ENCODE peak calls at places on chromosomes 4 and X, in five cellular contexts. U, V, G, Y and H are unnamed samples.

GRCh38 chrX:5409106-5409505 is 819.6 kb downstream of the NLGN4X start:
- DNase-seq in Y (no peak), G (no peak), U (no peak), V (no peak), H (no peak)

GRCh38 chrX:114165537-114165936 is 418.3 kb upstream of the HTR2C start:
- DNase-seq in V (no peak), G (no peak), U (no peak), Y (no peak), H (no peak)

GRCh38 chr4:101076032-101076431 is 271.3 kb downstream of the PPP3CA start:
- DNase-seq in U (no peak), V (no peak), Y (no peak), G (no peak), H (no peak)

GRCh38 chrX:3046253-3046909 is 5.1 kb downstream of the ARSF start:
- DNase-seq in G (no peak), Y (no peak), U (no peak), V (no peak), H (no peak)

GRCh38 chr4:78653655-78654054 is 102.1 kb downstream of the ANXA3 start:
- DNase-seq in G (no peak), U (no peak), V (no peak), Y (no peak), H (no peak)

GRCh38 chr4:156746111-156746510 is 225.5 kb downstream of the PDGFC start:
- DNase-seq in G (no peak), U (no peak), V (no peak), Y (no peak), H (no peak)

GRCh38 chr4:52091811-52092210 is 40.7 kb downstream of the SPATA18 start:
- DNase-seq in G (peak), U (no peak), Y (no peak), V (no peak), H (no peak)

GRCh38 chr4:11489449-11490083 is 60.9 kb upstream of the HS3ST1 start:
- DNase-seq in Y (no peak), G (no peak), U (no peak), V (no peak), H (no peak)

GRCh38 chrX:68872171-68872570 is 43.4 kb downstream of the EFNB1 start:
- DNase-seq in G (no peak), Y (no peak), U (no peak), V (no peak), H (no peak)

GRCh38 chr4:100165809-100166208 is 24.5 kb downstream of the DDIT4L start:
- DNase-seq in V (no peak), U (no peak), G (no peak), Y (no peak), H (no peak)

GRCh38 chr4:16227462-16227868 is 1.2 kb upstream of the TAPT1 start:
- DNase-seq in G (no peak), Y (peak), U (no peak), V (peak), H (no peak)